ENCODE peak calls at places on chromosomes 12 and 14, in ten cellular contexts. N, V, Q, P, Z, A, S, W, B and F are unnamed samples. For H3K4me1 and H3K36me3, the result is how much of the 10 kb centered on the place peaks cover.

GRCh38 chr12:89382366-89382765 is 30.1 kb upstream of the DUSP6 start:
- DNase-seq in N (no peak), V (no peak), Q (no peak), P (no peak), Z (no peak), A (no peak), S (no peak), W (no peak), B (no peak), F (no peak)

GRCh38 chr14:36048667-36049066 is 127.9 kb downstream of the PTCSC3 start:
- DNase-seq in N (no peak), V (no peak), Q (no peak), P (no peak), Z (no peak), A (no peak), S (no peak), W (peak), B (no peak), F (peak)

GRCh38 chr14:51609251-51609986 is 42.3 kb upstream of the FRMD6 start:
- DNase-seq in N (no peak), V (no peak), Q (no peak), P (no peak), Z (no peak), A (peak), S (no peak), W (no peak), B (no peak), F (no peak)

GRCh38 chr12:122688291-122688690 is 14.9 kb downstream of the HCAR2 start:
- DNase-seq in N (no peak), V (no peak), Q (no peak), P (no peak), Z (no peak), A (no peak), S (no peak), W (no peak), B (no peak), F (no peak)

GRCh38 chr14:50319721-50320120 is 7.6 kb downstream of the DMAC2L start:
- DNase-seq in N (no peak), V (no peak), Q (no peak), P (no peak), Z (no peak), A (no peak), S (no peak), W (no peak), B (no peak), F (no peak)

GRCh38 chr12:75205556-75205955 is 4.1 kb downstream of the KCNC2 start:
- DNase-seq in N (no peak), V (no peak), Q (no peak), P (no peak), Z (no peak), A (no peak), S (no peak), W (no peak), B (no peak), F (no peak)

GRCh38 chr14:103762547-103762946 is 46.9 kb downstream of the ZFYVE21 start:
- DNase-seq in N (no peak), V (no peak), Q (no peak), P (no peak), Z (no peak), A (no peak), S (no peak), W (no peak), B (no peak), F (no peak)

GRCh38 chr12:51077930-51078329 is 5.5 kb downstream of the CSRNP2 start:
- DNase-seq in N (no peak), V (no peak), Q (no peak), P (no peak), Z (no peak), A (peak), S (peak), W (peak), B (no peak), F (no peak)

GRCh38 chr12:118436986-118437385 is 60.6 kb downstream of the SUDS3 start:
- DNase-seq in N (no peak), V (no peak), Q (no peak), P (no peak), Z (no peak), A (peak), S (no peak), W (no peak), B (no peak), F (no peak)

DNA sequence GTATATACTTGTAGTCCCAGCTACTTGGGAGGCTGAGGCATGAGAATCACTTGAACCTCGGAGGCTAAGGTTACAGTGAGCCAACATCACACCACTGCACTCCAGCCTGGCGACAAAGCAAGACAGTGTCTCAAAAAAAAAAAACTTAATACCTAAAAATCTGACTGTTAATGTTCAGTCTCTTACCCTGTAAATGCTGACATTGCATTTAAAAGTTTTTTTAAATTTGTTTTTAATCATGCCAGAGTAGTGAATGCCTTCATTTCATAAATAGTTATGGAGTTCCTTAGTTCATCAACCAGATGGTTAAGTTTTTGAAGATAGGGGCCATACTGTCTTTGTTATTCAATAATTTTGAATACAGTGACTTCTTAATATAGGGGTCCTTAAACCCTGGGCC is 21.2 kb downstream of the CAND1 start:
- DNase-seq in N (no peak), V (no peak), Q (no peak), P (no peak), Z (no peak), A (no peak), S (no peak), W (no peak), B (no peak), F (no peak)
- H3K27ac ChIP-seq in N (no peak), V (no peak), Q (no peak), P (no peak), Z (no peak), A (no peak), S (no peak), W (no peak), B (no peak), F (no peak)

DNA sequence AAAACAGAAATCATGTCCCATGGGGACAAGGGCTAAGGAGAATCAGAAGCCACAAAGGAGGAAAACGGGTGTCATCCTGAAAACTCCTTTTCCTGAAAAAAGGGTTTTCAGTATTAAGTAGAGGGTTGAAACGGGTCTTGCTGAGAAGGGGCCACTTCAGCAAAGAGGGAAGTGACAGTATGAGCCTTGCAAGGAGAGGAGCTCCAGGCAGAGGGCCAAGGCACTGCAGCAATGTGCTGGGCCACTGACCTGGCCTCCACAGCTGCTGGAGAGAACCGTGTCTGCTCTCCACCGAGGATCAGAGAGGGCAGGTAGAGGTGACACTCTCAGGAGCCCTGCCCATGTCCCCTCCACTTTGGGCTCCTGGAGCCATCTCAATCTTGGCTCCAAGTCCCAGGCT is 103.3 kb downstream of the NCOR2 start:
- DNase-seq in N (no peak), V (no peak), Q (no peak), P (no peak), Z (no peak), A (no peak), S (no peak), W (no peak), B (no peak), F (peak)
- H3K4me1 ChIP-seq in N (under half), V (under half), Q (under half), P (under half), Z (under half), A (under half), S (under half), W (under half), B (under half), F (under half)

GRCh38 chr14:52660325-52660724 is 35.0 kb downstream of the ERO1A start:
- DNase-seq in N (no peak), V (no peak), Q (no peak), P (no peak), Z (no peak), A (no peak), S (no peak), W (no peak), B (no peak), F (no peak)
- H3K36me3 ChIP-seq in N (under half), V (under half), Q (under half), P (under half), Z (under half), A (under half), S (half or more), W (under half), B (under half), F (half or more)

DNA sequence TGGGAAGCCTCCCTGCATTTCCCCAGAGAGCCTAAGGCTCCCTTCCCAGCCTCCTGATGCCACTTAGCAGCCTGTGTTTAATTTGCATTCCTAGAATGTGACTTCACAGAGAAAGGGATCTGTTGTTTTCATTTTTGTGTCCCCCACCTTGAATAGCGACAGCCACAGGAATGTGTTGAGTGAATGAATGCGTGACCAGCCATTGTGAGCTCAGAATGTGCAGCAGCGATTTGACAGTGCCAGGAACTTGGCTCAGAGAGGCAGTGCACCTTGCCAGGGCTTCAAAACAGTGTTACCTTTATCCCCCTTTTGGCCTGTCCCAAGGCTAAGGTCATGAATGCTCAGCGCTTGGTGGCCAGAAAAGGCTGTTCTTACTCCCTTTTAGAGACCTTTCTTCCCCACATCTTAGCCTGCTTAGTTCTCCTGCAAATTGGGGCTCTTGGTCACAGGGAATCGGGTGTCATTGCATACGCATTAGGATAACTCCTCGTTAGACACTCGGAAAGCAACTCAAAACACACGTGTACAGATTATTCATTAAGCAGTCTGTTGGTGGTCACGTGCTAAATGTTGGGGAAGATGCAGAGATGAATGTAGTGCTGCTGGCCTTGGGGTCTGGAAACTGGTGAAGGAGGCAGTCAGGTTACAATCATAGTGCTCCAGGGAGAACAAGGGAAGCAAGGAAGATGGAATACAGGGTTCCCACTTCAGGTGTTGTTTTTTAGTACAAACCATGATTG is 9.8 kb downstream of the NTF3 start:
- DNase-seq in N (no peak), V (no peak), Q (no peak), P (no peak), Z (no peak), A (peak), S (no peak), W (no peak), B (no peak), F (no peak)
- H3K27ac ChIP-seq in N (no peak), V (no peak), Q (no peak), P (no peak), Z (no peak), A (no peak), S (no peak), W (no peak), B (no peak), F (no peak)

GRCh38 chr14:91496790-91497189 is 13.3 kb downstream of the PPP4R3A start:
- DNase-seq in N (no peak), V (no peak), Q (no peak), P (no peak), Z (no peak), A (no peak), S (no peak), W (no peak), B (no peak), F (no peak)
- H3K4me1 ChIP-seq in N (half or more), V (half or more), Q (under half), P (half or more), Z (under half), A (under half), S (half or more), W (half or more), B (under half), F (half or more)